ENCODE peak calls at places on chromosome 1, in six cellular contexts. J is HAP-1; E is mammary epithelial cell; V is CD8-positive, alpha-beta memory T cell; Y is spleen; A is psoas muscle. Z is an unnamed sample. For H3K4me1, the result is how much of the 10 kb centered on the place peaks cover.

GRCh38 chr1:226063362-226064167 is 1.0 kb downstream of the H3-3A start:
- DNase-seq in J (peak), E (peak), V (peak), Y (peak), A (peak), Z (no peak)

GRCh38 chr1:202046227-202046626 is 35.8 kb downstream of the ELF3 start:
- DNase-seq in J (no peak), E (peak), V (no peak), Y (no peak), A (no peak), Z (no peak)

GRCh38 chr1:17412093-17412870 is 27.2 kb downstream of the RCC2 start:
- DNase-seq in J (no peak), E (no peak), V (no peak), Y (no peak), A (no peak), Z (no peak)

GRCh38 chr1:41900611-41901444 is 17.9 kb downstream of the HIVEP3 start:
- DNase-seq in J (no peak), E (peak), V (no peak), Y (no peak), A (no peak), Z (no peak)

GRCh38 chr1:220269036-220269435 is 3.2 kb downstream of the RAB3GAP2 start:
- DNase-seq in J (no peak), E (no peak), V (no peak), Y (no peak), A (no peak), Z (no peak)

GRCh38 chr1:162055062-162055461 is 14.4 kb upstream of the NOS1AP start:
- DNase-seq in J (no peak), E (peak), V (no peak), Y (no peak), A (no peak), Z (no peak)

GRCh38 chr1:21669287-21670058 is at the start of gene RAP1GAP:
- DNase-seq in J (no peak), E (no peak), V (no peak), Y (peak), A (no peak), Z (no peak)

GRCh38 chr1:215133532-215133931 is 51.0 kb downstream of the KCNK2 start:
- DNase-seq in J (no peak), E (no peak), V (no peak), Y (no peak), A (no peak), Z (no peak)

GRCh38 chr1:7388141-7388487 is 383.0 kb upstream of the VAMP3 start:
- DNase-seq in J (no peak), E (no peak), V (no peak), Y (peak), A (no peak), Z (peak)

GRCh38 chr1:167109125-167109524 is 15.2 kb downstream of the STYXL2 start:
- DNase-seq in J (no peak), E (peak), V (no peak), Y (no peak), A (no peak), Z (no peak)

GRCh38 chr1:38700077-38700470 is 159.5 kb downstream of the RRAGC start:
- DNase-seq in J (no peak), E (no peak), V (no peak), Y (no peak), A (no peak), Z (no peak)

GRCh38 chr1:116325922-116326321 is 47.1 kb upstream of the ATP1A1 start:
- DNase-seq in J (no peak), E (no peak), V (peak), Y (no peak), A (peak), Z (no peak)

GRCh38 chr1:150957666-150958065 is 17.0 kb downstream of the CERS2 start:
- DNase-seq in J (no peak), E (no peak), V (no peak), Y (peak), A (no peak), Z (no peak)

GRCh38 chr1:150966011-150966410 is 8.6 kb downstream of the CERS2 start:
- DNase-seq in J (no peak), E (no peak), V (no peak), Y (peak), A (no peak), Z (peak)

GRCh38 chr1:150960646-150961045 is 14.0 kb downstream of the CERS2 start:
- DNase-seq in J (no peak), E (no peak), V (no peak), Y (peak), A (no peak), Z (peak)

GRCh38 chr1:150963535-150964489 is 10.8 kb downstream of the CERS2 start:
- DNase-seq in J (no peak), E (no peak), V (no peak), Y (peak), A (no peak), Z (peak)

GRCh38 chr1:150961756-150962155 is 12.9 kb downstream of the CERS2 start:
- DNase-seq in J (no peak), E (no peak), V (no peak), Y (no peak), A (no peak), Z (no peak)
- H3K4me3 ChIP-seq in J (no peak), E (no peak), V (no peak), Y (no peak), A (no peak), Z (no peak)

GRCh38 chr1:19444399-19445021 is 40.8 kb downstream of the CAPZB start:
- DNase-seq in J (no peak), E (no peak), V (no peak), Y (no peak), A (no peak), Z (no peak)
- H3K4me1 ChIP-seq in J (under half), E (half or more), V (half or more), Y (half or more), A (half or more), Z (under half)

GRCh38 chr1:156873659-156874058 is 13.0 kb downstream of the NTRK1 start:
- DNase-seq in J (no peak), E (no peak), V (no peak), Y (no peak), A (no peak), Z (no peak)

GRCh38 chr1:156876281-156876680 is 15.6 kb downstream of the NTRK1 start:
- DNase-seq in J (no peak), E (no peak), V (no peak), Y (no peak), A (no peak), Z (no peak)

GRCh38 chr1:156874142-156874541 is 13.5 kb downstream of the NTRK1 start:
- DNase-seq in J (no peak), E (no peak), V (no peak), Y (no peak), A (no peak), Z (no peak)

GRCh38 chr1:156874572-156874971 is 13.9 kb downstream of the NTRK1 start:
- DNase-seq in J (no peak), E (no peak), V (no peak), Y (no peak), A (no peak), Z (no peak)

GRCh38 chr1:156875067-156875615 is 14.5 kb downstream of the NTRK1 start:
- DNase-seq in J (no peak), E (no peak), V (no peak), Y (no peak), A (no peak), Z (no peak)
- H3K4me3 ChIP-seq in J (no peak), E (no peak), V (no peak), Y (no peak), A (no peak), Z (no peak)

GRCh38 chr1:36166938-36167910 is 11.3 kb downstream of the MAP7D1 start:
- DNase-seq in J (no peak), E (peak), V (no peak), Y (no peak), A (no peak), Z (no peak)

GRCh38 chr1:36166136-36166535 is 10.2 kb downstream of the MAP7D1 start:
- DNase-seq in J (no peak), E (no peak), V (no peak), Y (no peak), A (no peak), Z (no peak)

GRCh38 chr1:36164399-36164798 is 8.4 kb downstream of the MAP7D1 start:
- DNase-seq in J (no peak), E (no peak), V (no peak), Y (no peak), A (no peak), Z (no peak)

GRCh38 chr1:36163426-36163825 is 7.5 kb downstream of the MAP7D1 start:
- DNase-seq in J (no peak), E (no peak), V (no peak), Y (no peak), A (no peak), Z (no peak)

DNA sequence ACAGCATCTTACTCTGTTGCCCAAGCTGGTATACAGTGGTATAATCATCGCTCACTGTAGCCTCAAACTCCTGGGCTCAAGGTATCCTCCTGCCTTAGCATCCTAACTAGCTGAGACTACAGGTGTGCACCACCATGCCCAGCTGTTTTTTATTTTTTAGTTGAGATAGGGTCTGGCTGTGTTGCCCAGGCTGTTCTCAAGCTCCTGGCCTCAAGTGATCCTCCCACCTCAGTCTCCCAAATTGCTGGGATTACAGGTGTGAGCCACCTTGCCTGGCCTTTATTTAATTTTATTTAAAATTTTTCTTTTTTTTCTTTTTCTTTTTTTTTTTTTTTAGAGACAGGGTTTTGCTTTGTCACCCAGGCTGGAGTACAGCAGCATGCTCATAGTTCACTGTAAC is 9.2 kb downstream of the MAP7D1 start:
- DNase-seq in J (no peak), E (no peak), V (no peak), Y (no peak), A (no peak), Z (no peak)
- H3K4me1 ChIP-seq in J (under half), E (half or more), V (half or more), Y (under half), A (half or more), Z (under half)